ENCODE peak calls at places on chromosomes 5 and 9, in nine cellular contexts. Z, M, I, D, W, F, H, L and V are unnamed samples.

GRCh38 chr9:69649566-69650260 is 22.5 kb downstream of the APBA1 start:
- DNase-seq in F (no peak), I (no peak), M (no peak), D (peak; percentile 13), L (no peak), H (peak; percentile 42), Z (peak; percentile 79), W (no peak), V (no peak)

GRCh38 chr5:99032234-99033013 is 103.6 kb upstream of the CHD1 start:
- DNase-seq in F (peak; percentile 80), W (peak; percentile 81), M (peak; percentile 60), L (peak; percentile 57), D (peak; percentile 90), I (peak; percentile 34), Z (peak; percentile 68), H (peak; percentile 45), V (no peak)

GRCh38 chr9:98074119-98074990 is 17.8 kb downstream of the NANS start:
- DNase-seq in D (peak; percentile 71), W (no peak), H (no peak), L (peak; percentile 64), M (no peak), Z (peak; percentile 21), F (peak; percentile 82), I (peak; percentile 78), V (peak; percentile 57)

GRCh38 chr5:66871651-66872050 is 275.5 kb downstream of the MAST4 start:
- DNase-seq in D (no peak), M (no peak), H (no peak), Z (no peak), L (no peak), W (no peak), F (no peak), I (no peak), V (no peak)

GRCh38 chr5:83265318-83265717 is 188.0 kb downstream of the XRCC4 start:
- DNase-seq in W (no peak), D (peak; percentile 24), L (peak; percentile 15), M (no peak), I (no peak), H (no peak), Z (peak; percentile 72), F (no peak), V (no peak)

GRCh38 chr5:60223342-60223741 is 329.8 kb upstream of the PDE4D start:
- DNase-seq in W (no peak), I (no peak), M (no peak), L (no peak), F (no peak), D (peak; percentile 3), H (no peak), Z (peak; percentile 46), V (no peak)

GRCh38 chr5:68149189-68149588 is 66.4 kb upstream of the PIK3R1 start:
- DNase-seq in D (peak; percentile 56), F (no peak), I (no peak), M (no peak), Z (peak; percentile 86), W (no peak), H (no peak), L (peak; percentile 18), V (no peak)

GRCh38 chr5:32020271-32020670 is 153.8 kb downstream of the GOLPH3 start:
- DNase-seq in H (no peak), W (no peak), Z (no peak), D (no peak), F (no peak), L (no peak), M (no peak), I (no peak), V (no peak)

GRCh38 chr5:952597-953271 is 55.9 kb upstream of the NKD2 start:
- DNase-seq in L (peak; percentile 17), W (no peak), I (no peak), M (no peak), H (no peak), F (no peak), Z (no peak), D (no peak), V (peak; percentile 34)

GRCh38 chr5:57824047-57824446 is 341.4 kb upstream of the ACTBL2 start:
- DNase-seq in L (no peak), M (no peak), W (no peak), Z (peak; percentile 99), F (no peak), I (no peak), D (peak; percentile 53), H (peak; percentile 74), V (no peak)

GRCh38 chr9:115262952-115263351 is 145.0 kb upstream of the TNC start:
- DNase-seq in W (no peak), D (no peak), I (no peak), L (no peak), Z (peak; percentile 48), M (no peak), F (no peak), H (no peak), V (no peak)

GRCh38 chr5:180331647-180331950 is 21.5 kb downstream of the GFPT2 start:
- DNase-seq in D (no peak), I (no peak), Z (no peak), M (no peak), H (no peak), L (no peak), W (no peak), F (peak; percentile 68), V (no peak)

GRCh38 chr5:35096933-35097332 is 49.2 kb upstream of the AGXT2 start:
- DNase-seq in I (no peak), D (no peak), W (no peak), L (no peak), F (no peak), Z (no peak), H (no peak), M (no peak), V (no peak)

GRCh38 chr9:113669523-113670115 is 206.1 kb downstream of the RGS3 start:
- DNase-seq in I (no peak), D (no peak), L (no peak), W (no peak), F (no peak), H (no peak), M (no peak), Z (peak; percentile 63), V (no peak)